ENCODE peak calls at places on chromosome 3, in seven cellular contexts. P is IMR-90, J is H1, M is mesenchymal stem cell, W is mesendoderm, N is H9, O is trophoblast cell. B is an unnamed sample. For H3K4me1, the result is how much of the 10 kb centered on the place peaks cover.

GRCh38 chr3:108221403-108221802 is 821 bp downstream of the IFT57 start:
- DNase-seq in P (no peak), J (no peak), M (peak), W (peak), N (no peak), O (peak), B (no peak)

GRCh38 chr3:119600732-119601131 is 3.0 kb downstream of the PLA1A start:
- DNase-seq in P (no peak), J (peak), M (no peak), W (peak), N (peak), O (no peak), B (peak)

GRCh38 chr3:136109499-136109898 is 86.6 kb downstream of the MSL2 start:
- DNase-seq in P (no peak), J (no peak), M (no peak), W (no peak), N (no peak), O (no peak), B (no peak)

GRCh38 chr3:180678231-180678630 is 1.1 kb downstream of the CCDC39 start:
- DNase-seq in P (no peak), J (no peak), M (no peak), W (no peak), N (no peak), O (no peak), B (no peak)

GRCh38 chr3:197137741-197138140 is 108.1 kb upstream of the MELTF start:
- DNase-seq in P (no peak), J (no peak), M (no peak), W (no peak), N (no peak), O (peak), B (no peak)

GRCh38 chr3:40524222-40524570 is 564 bp upstream of the ZNF621 start:
- DNase-seq in P (peak), J (no peak), M (no peak), W (no peak), N (no peak), O (no peak), B (no peak)

GRCh38 chr3:172673210-172673679 is 37.6 kb downstream of the NCEH1 start:
- DNase-seq in P (peak), J (peak), M (peak), W (peak), N (peak), O (peak), B (peak)

GRCh38 chr3:138173769-138174420 is 826 bp downstream of the DBR1 start:
- DNase-seq in P (no peak), J (no peak), M (no peak), W (no peak), N (no peak), O (peak), B (no peak)

GRCh38 chr3:12560505-12561188 is 3.8 kb downstream of the MKRN2 start:
- DNase-seq in P (no peak), J (no peak), M (no peak), W (no peak), N (no peak), O (no peak), B (no peak)

GRCh38 chr3:179260949-179261765 is 10.2 kb upstream of the KCNMB3 start:
- DNase-seq in P (peak), J (peak), M (peak), W (peak), N (peak), O (peak), B (peak)

GRCh38 chr3:24363242-24363641 is 131.4 kb downstream of the THRB start:
- DNase-seq in P (no peak), J (no peak), M (peak), W (no peak), N (no peak), O (peak), B (no peak)

GRCh38 chr3:99499235-99499798 is 139.1 kb upstream of the COL8A1 start:
- DNase-seq in P (peak), J (no peak), M (peak), W (peak), N (no peak), O (peak), B (no peak)

GRCh38 chr3:60917136-60917535 is 334.1 kb downstream of the FHIT start:
- DNase-seq in P (no peak), J (no peak), M (no peak), W (no peak), N (no peak), O (no peak), B (no peak)

GRCh38 chr3:147656023-147656422 is 246.9 kb downstream of the ZIC1 start:
- DNase-seq in P (no peak), J (no peak), M (no peak), W (no peak), N (no peak), O (no peak), B (no peak)

GRCh38 chr3:102163039-102163817 is 271.6 kb upstream of the ZPLD1 start:
- DNase-seq in P (peak), J (no peak), M (peak), W (no peak), N (no peak), O (peak), B (no peak)

GRCh38 chr3:4885322-4885721 is 93.9 kb upstream of the BHLHE40 start:
- DNase-seq in P (no peak), J (no peak), M (no peak), W (peak), N (no peak), O (peak), B (no peak)

GRCh38 chr3:23304424-23304823 is 101.3 kb downstream of the UBE2E2 start:
- DNase-seq in P (peak), J (no peak), M (no peak), W (no peak), N (no peak), O (peak), B (no peak)

GRCh38 chr3:146594843-146595482 is 10.2 kb downstream of the PLSCR5 start:
- DNase-seq in P (peak), J (no peak), M (peak), W (no peak), N (no peak), O (peak), B (no peak)

GRCh38 chr3:53175613-53176537 is 14.9 kb downstream of the PRKCD start:
- DNase-seq in P (peak), J (no peak), M (no peak), W (no peak), N (no peak), O (no peak), B (no peak)
- H3K4me1 ChIP-seq in P (under half), J (under half), M (under half), W (under half), N (under half), O (under half), B (under half)

DNA sequence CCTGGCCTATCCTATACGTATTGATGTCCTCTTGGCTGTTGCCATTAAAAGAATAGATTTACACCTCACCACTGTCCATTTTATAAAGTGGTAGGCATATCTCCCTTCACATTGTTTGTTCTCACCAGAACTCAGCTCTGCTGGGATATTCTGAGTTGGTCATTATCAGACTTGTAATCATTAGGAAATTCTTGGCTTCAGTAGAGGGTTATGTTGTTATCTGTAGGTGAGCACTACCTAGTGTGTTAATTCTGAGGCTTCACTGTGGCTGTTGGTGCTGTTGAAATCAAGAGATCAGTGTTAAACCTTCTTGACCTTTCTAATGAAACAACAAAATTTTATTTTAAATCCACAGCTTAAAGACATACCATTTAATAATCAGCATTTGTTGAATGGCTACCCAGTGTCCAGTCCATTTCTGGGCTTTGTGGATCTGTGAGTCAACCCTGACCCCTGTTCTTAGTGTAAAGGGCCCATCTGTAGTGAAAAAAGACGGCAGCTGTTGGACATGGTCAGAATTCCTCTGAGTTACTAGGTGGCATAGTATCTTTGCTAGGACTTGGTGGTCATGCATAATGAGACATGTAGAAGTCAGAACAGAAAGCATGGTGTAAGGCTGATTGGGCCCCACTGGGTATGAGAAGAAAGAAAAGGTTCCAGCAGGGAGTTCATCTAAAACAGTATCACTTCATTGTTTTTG is 32.9 kb upstream of the P4HTM start:
- DNase-seq in P (no peak), J (no peak), M (no peak), W (no peak), N (no peak), O (peak), B (no peak)
- H3K18ac ChIP-seq in P (no peak), J (no peak), M (no peak), W (no peak), N (no peak), O (no peak), B (no peak)

GRCh38 chr3:194135806-194136518 is at the start of gene HES1:
- DNase-seq in P (peak), J (peak), M (peak), W (peak), N (peak), O (peak), B (peak)

GRCh38 chr3:194136519-194137313 is 768 bp downstream of the HES1 start:
- DNase-seq in P (peak), J (peak), M (peak), W (peak), N (peak), O (peak), B (peak)

GRCh38 chr3:194134231-194134756 is 1.7 kb upstream of the HES1 start:
- DNase-seq in P (no peak), J (peak), M (peak), W (no peak), N (no peak), O (peak), B (peak)

GRCh38 chr3:194134757-194135515 is 1.0 kb upstream of the HES1 start:
- DNase-seq in P (peak), J (peak), M (peak), W (peak), N (peak), O (peak), B (peak)

DNA sequence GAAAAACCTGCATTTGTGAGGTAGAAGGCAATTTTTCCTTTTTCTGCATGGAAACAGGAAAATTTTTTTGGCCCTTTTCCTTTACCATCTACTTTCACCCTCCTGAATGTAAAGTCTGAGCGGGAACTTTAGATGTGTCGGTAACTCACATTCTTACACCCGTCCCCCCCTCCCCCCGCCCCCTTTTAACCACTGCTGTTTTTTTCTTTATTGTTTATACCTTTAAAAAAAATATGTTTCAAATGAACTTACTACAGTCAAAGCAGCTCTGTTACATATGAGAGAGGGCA is 487 bp upstream of the HES1 start:
- DNase-seq in P (no peak), J (no peak), M (no peak), W (no peak), N (no peak), O (peak), B (no peak)
- H3K4me1 ChIP-seq in P (under half), J (under half), M (under half), W (under half), N (under half), O (under half), B (under half)

GRCh38 chr3:18290130-18290529 is 135.0 kb downstream of the SATB1 start:
- DNase-seq in P (no peak), J (no peak), M (no peak), W (no peak), N (no peak), O (no peak), B (no peak)
- H3K18ac ChIP-seq in P (no peak), J (no peak), M (no peak), W (no peak), N (no peak), O (no peak), B (no peak)

DNA sequence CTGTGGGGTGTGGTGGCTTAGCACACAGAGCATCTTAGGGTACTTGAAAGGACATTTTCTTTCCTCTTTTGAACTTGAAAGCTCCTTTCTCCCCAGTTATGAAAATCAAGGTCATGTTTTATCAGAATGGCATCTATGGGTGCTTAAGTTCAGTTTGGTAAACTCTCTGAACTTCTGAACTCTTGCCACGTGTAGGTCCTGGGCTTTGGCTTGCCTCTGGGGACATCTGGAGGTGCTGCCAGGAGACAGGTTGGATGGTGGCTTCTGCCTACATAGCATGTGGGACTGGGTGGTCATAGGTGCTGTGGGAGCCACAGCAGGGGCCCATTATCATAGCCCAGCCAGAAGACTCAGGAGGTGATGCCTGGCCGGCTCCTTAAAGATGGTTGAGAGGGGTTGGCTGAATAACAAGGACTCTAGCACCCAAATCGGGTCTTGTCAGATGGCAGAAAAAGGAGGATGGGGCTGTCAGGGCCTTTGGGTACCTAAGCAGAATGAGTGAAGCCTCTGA is 15.6 kb downstream of the GHRL start:
- DNase-seq in P (no peak), J (no peak), M (no peak), W (no peak), N (no peak), O (no peak), B (no peak)
- H3K4me1 ChIP-seq in P (under half), J (under half), M (under half), W (under half), N (under half), O (under half), B (under half)

DNA sequence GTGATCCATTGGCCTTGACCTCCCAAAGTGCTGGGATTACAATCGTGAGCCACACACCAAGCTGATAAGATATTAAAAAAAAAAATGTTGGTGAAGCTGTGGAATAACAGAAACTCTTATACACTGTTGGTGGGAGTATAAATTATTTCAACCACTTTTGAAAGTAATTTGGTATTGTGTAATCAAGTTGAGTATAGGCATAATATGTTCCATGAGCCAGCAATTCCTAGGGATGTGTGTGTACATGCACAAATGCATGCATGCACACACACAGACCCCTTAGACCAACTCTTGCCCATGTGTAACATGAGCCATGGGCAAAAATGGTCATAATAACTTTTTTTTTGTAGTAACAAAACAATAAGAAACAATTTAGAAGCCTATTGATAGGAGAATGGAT is 130.2 kb upstream of the ANKRD28 start:
- DNase-seq in P (no peak), J (no peak), M (no peak), W (no peak), N (no peak), O (no peak), B (no peak)
- H3K18ac ChIP-seq in P (no peak), J (no peak), M (no peak), W (no peak), N (no peak), O (no peak), B (no peak)

GRCh38 chr3:16480861-16481569 is 32.5 kb downstream of the RFTN1 start:
- DNase-seq in P (peak), J (no peak), M (peak), W (peak), N (no peak), O (peak), B (peak)

GRCh38 chr3:16477501-16477900 is 36.0 kb downstream of the RFTN1 start:
- DNase-seq in P (peak), J (no peak), M (peak), W (no peak), N (no peak), O (no peak), B (no peak)

GRCh38 chr3:16477054-16477453 is 36.4 kb downstream of the RFTN1 start:
- DNase-seq in P (peak), J (no peak), M (peak), W (no peak), N (no peak), O (peak), B (no peak)

GRCh38 chr3:16476636-16477035 is 36.9 kb downstream of the RFTN1 start:
- DNase-seq in P (peak), J (no peak), M (peak), W (no peak), N (no peak), O (no peak), B (no peak)

DNA sequence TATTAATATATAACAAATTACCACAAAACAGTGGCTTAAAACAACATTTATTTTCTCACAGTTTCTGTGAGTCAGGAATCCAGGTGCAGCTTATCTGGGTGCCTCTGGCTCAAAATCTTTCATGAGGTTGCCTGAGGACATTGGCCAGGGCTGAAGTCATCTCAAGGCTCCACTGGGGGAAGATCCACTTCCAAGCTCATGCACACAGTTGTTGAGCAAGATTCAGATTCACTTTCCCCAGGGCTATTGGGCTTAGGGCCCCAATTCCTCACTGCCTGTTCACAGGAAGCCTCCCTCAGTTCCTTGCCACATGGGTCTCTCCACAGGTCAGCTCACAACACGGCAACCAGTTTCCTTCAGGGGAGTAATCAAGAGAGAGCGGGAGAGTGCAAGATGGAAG is 35.0 kb downstream of the RFTN1 start:
- DNase-seq in P (peak), J (no peak), M (peak), W (no peak), N (no peak), O (peak), B (no peak)
- H3K4me1 ChIP-seq in P (under half), J (under half), M (under half), W (under half), N (under half), O (under half), B (under half)

GRCh38 chr3:71517206-71517855 is 66.2 kb downstream of the FOXP1 start:
- DNase-seq in P (no peak), J (no peak), M (no peak), W (no peak), N (no peak), O (peak), B (no peak)
- H3K18ac ChIP-seq in P (peak), J (no peak), M (no peak), W (no peak), N (no peak), O (no peak), B (no peak)

B was measured in neuronal stem cell.